ENCODE peak calls at places on chromosomes 1 and 21, in four cellular contexts. One of them, this sample, is unnamed.

GRCh38 chr1:183155939-183156338 is 30.1 kb upstream of the LAMC2 start:
- DNase-seq in K562: no peak
- DNase-seq in GM12891: no peak
- DNase-seq in GM12878: no peak
- DNase-seq in this sample: no peak

GRCh38 chr1:235502601-235503332 is 1.5 kb downstream of the B3GALNT2 start:
- DNase-seq in GM12878: no peak
- DNase-seq in K562: no peak
- DNase-seq in GM12891: no peak
- DNase-seq in this sample: no peak

GRCh38 chr1:155379180-155379876 is 58.6 kb downstream of the RUSC1 start:
- DNase-seq in GM12891: no peak
- DNase-seq in K562: peak
- DNase-seq in GM12878: no peak
- DNase-seq in this sample: no peak

GRCh38 chr1:1779691-1780597 is 1.7 kb upstream of the NADK start:
- DNase-seq in GM12878: peak
- DNase-seq in GM12891: no peak
- DNase-seq in K562: peak
- DNase-seq in this sample: peak

GRCh38 chr21:34583926-34584563 is 30.9 kb downstream of the RCAN1 start:
- DNase-seq in GM12878: no peak
- DNase-seq in GM12891: no peak
- DNase-seq in K562: no peak
- DNase-seq in this sample: no peak

GRCh38 chr1:6960291-6960758 is 175.1 kb downstream of the CAMTA1 start:
- DNase-seq in GM12878: no peak
- DNase-seq in K562: no peak
- DNase-seq in GM12891: no peak
- DNase-seq in this sample: no peak

GRCh38 chr1:173430707-173431662 is 46.1 kb upstream of the PRDX6 start:
- DNase-seq in GM12891: no peak
- DNase-seq in K562: peak
- DNase-seq in GM12878: no peak
- DNase-seq in this sample: peak

GRCh38 chr1:74771913-74772515 is 39.1 kb downstream of the TYW3 start:
- DNase-seq in GM12891: no peak
- DNase-seq in K562: peak
- DNase-seq in GM12878: peak
- DNase-seq in this sample: peak

GRCh38 chr1:35448344-35448801 is 108.8 kb downstream of the KIAA0319L start:
- DNase-seq in GM12891: no peak
- DNase-seq in K562: no peak
- DNase-seq in GM12878: no peak
- DNase-seq in this sample: peak

GRCh38 chr1:20255666-20256065 is 35.0 kb upstream of the VWA5B1 start:
- DNase-seq in K562: peak
- DNase-seq in GM12878: no peak
- DNase-seq in GM12891: no peak
- DNase-seq in this sample: peak

GRCh38 chr1:43936470-43937151 is 3.0 kb downstream of the ARTN start:
- DNase-seq in K562: no peak
- DNase-seq in GM12878: no peak
- DNase-seq in GM12891: no peak
- DNase-seq in this sample: peak

GRCh38 chr21:25501448-25501847 is 105.8 kb downstream of the MRPL39 start:
- DNase-seq in K562: no peak
- DNase-seq in GM12891: no peak
- DNase-seq in GM12878: no peak
- DNase-seq in this sample: no peak

GRCh38 chr1:30310966-30311742 is 412.2 kb downstream of the MATN1 start:
- DNase-seq in GM12878: no peak
- DNase-seq in K562: no peak
- DNase-seq in GM12891: no peak
- DNase-seq in this sample: no peak

GRCh38 chr1:229237320-229237719 is 33.6 kb upstream of the RAB4A start:
- DNase-seq in GM12891: no peak
- DNase-seq in K562: no peak
- DNase-seq in GM12878: no peak
- DNase-seq in this sample: no peak

GRCh38 chr1:71881611-71882010 is 400.7 kb downstream of the NEGR1 start:
- DNase-seq in GM12878: no peak
- DNase-seq in K562: no peak
- DNase-seq in GM12891: no peak
- DNase-seq in this sample: peak

GRCh38 chr1:114956570-114956969 is 73.1 kb upstream of the TSHB start:
- DNase-seq in GM12891: no peak
- DNase-seq in GM12878: no peak
- DNase-seq in K562: no peak
- DNase-seq in this sample: no peak

GRCh38 chr1:243974451-243975292 is 76.4 kb upstream of the ZBTB18 start:
- DNase-seq in GM12891: no peak
- DNase-seq in GM12878: no peak
- DNase-seq in K562: no peak
- DNase-seq in this sample: no peak

GRCh38 chr1:41882068-41882477 is 36.6 kb downstream of the HIVEP3 start:
- DNase-seq in GM12891: no peak
- DNase-seq in K562: peak
- DNase-seq in GM12878: no peak
- DNase-seq in this sample: no peak

GRCh38 chr1:58818075-58818474 is 34.2 kb upstream of the JUN start:
- DNase-seq in GM12891: no peak
- DNase-seq in K562: no peak
- DNase-seq in GM12878: no peak
- DNase-seq in this sample: no peak

GRCh38 chr1:182742780-182743179 is 46.8 kb upstream of the NPL start:
- DNase-seq in K562: no peak
- DNase-seq in GM12891: no peak
- DNase-seq in GM12878: no peak
- DNase-seq in this sample: no peak

GRCh38 chr1:205430631-205431305 is 8.9 kb upstream of the LEMD1 start:
- DNase-seq in GM12878: peak
- DNase-seq in K562: peak
- DNase-seq in GM12891: no peak
- DNase-seq in this sample: no peak

GRCh38 chr1:41349361-41350054 is 11.7 kb upstream of the FOXO6 start:
- DNase-seq in K562: no peak
- DNase-seq in GM12878: no peak
- DNase-seq in GM12891: no peak
- DNase-seq in this sample: no peak

GRCh38 chr1:27555700-27556424 is 48.1 kb downstream of the AHDC1 start:
- DNase-seq in K562: peak
- DNase-seq in GM12891: peak
- DNase-seq in GM12878: no peak
- DNase-seq in this sample: peak

GRCh38 chr1:74467786-74468377 is 44.5 kb downstream of the LRRC53 start:
- DNase-seq in GM12878: no peak
- DNase-seq in K562: no peak
- DNase-seq in GM12891: no peak
- DNase-seq in this sample: no peak

GRCh38 chr1:240618946-240619345 is 7.0 kb upstream of the GREM2 start:
- DNase-seq in GM12878: no peak
- DNase-seq in GM12891: no peak
- DNase-seq in K562: no peak
- DNase-seq in this sample: peak

GRCh38 chr1:115768549-115768948 is at the start of gene CASQ2:
- DNase-seq in K562: no peak
- DNase-seq in GM12878: no peak
- DNase-seq in GM12891: no peak
- DNase-seq in this sample: no peak

DNA sequence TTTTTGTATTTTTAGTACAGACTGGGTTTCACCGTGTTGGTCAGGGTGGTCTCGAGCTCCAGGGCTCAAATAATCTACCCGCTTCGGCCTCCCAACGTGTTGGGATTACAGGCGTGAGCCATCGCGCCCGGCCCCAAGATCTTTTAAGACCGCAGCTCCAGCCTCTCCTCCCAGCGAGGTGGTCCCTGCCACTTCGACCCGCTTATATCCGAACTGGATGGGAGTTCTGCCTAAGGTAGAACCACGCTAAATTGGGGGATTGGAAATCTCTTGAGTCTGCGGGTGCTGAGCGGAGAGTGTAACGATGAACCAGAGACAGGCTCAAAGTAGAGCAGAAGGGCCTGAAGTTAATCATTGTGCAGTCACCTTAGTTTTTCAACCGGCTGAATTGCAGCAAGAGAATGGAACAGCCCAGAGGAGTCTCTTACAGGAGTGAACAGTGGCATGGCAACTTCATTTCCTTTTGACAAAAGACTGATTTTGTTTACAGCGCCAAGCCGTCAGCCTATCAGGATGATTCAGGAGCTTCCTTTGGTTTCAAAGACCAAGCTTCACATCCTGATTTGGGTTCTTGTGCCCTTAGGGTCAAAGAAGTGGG is 726 bp upstream of the CYB5R1 start:
- DNase-seq in GM12891: peak
- DNase-seq in K562: no peak
- DNase-seq in GM12878: no peak
- DNase-seq in this sample: peak
- TF ChIP-seq SPI1 in GM12891: no peak
- TF ChIP-seq SPI1 in K562: no peak
- TF ChIP-seq SPI1 in GM12878: no peak
- TF ChIP-seq SPI1 in this sample: no peak

GRCh38 chr21:14536929-14537328 is 9.2 kb downstream of the SAMSN1 start:
- DNase-seq in GM12891: no peak
- DNase-seq in GM12878: no peak
- DNase-seq in K562: no peak
- DNase-seq in this sample: no peak
- TF ChIP-seq SPI1 in GM12891: no peak
- TF ChIP-seq SPI1 in GM12878: no peak
- TF ChIP-seq SPI1 in K562: no peak
- TF ChIP-seq SPI1 in this sample: no peak

GRCh38 chr1:214029796-214030195 is 42.0 kb downstream of the PROX1 start:
- DNase-seq in K562: no peak
- DNase-seq in GM12878: no peak
- DNase-seq in GM12891: no peak
- DNase-seq in this sample: no peak

GRCh38 chr1:214028095-214028494 is 40.3 kb downstream of the PROX1 start:
- DNase-seq in GM12891: no peak
- DNase-seq in K562: no peak
- DNase-seq in GM12878: no peak
- DNase-seq in this sample: no peak

GRCh38 chr1:214027498-214027897 is 39.7 kb downstream of the PROX1 start:
- DNase-seq in GM12891: no peak
- DNase-seq in GM12878: no peak
- DNase-seq in K562: no peak
- DNase-seq in this sample: no peak

GRCh38 chr1:214028569-214028968 is 40.8 kb downstream of the PROX1 start:
- DNase-seq in GM12878: no peak
- DNase-seq in GM12891: no peak
- DNase-seq in K562: no peak
- DNase-seq in this sample: no peak

GRCh38 chr1:214028999-214029406 is 41.2 kb downstream of the PROX1 start:
- DNase-seq in K562: no peak
- DNase-seq in GM12878: no peak
- DNase-seq in GM12891: no peak
- DNase-seq in this sample: no peak
- TF ChIP-seq SPI1 in K562: no peak
- TF ChIP-seq SPI1 in GM12878: no peak
- TF ChIP-seq SPI1 in GM12891: no peak
- TF ChIP-seq SPI1 in this sample: no peak

DNA sequence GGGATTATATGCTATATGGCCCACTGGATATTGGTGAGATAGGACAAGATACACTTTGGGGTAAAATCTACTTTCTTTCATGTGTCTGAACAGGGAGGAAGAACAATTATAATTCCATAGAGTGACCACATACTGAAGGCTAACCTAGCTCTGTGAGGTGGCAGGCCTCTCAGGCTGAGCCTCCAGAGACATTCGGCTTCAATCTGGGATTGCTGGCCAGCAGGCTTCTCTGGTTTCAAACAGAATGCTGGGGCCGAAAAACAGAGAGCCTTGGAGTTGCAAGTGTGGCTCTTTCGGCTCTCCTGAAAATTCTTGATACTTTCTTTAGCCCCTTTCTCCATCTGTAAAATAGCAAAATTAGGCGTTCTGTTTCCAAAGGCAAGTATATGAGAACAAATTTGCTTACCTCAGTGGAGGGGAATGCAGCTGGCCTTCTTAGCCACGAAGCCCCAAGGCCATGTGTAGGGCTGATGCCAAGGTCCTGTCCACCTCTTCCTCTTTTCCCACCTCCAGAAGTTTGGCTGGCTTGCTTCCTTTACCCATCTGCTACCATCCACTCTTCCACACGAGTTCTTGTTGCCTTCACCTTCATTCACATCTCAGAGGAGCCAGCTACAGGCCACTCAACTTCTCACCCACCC is 30.0 kb upstream of the UBE2U start:
- DNase-seq in GM12891: no peak
- DNase-seq in GM12878: no peak
- DNase-seq in K562: no peak
- DNase-seq in this sample: no peak
- TF ChIP-seq SPI1 in GM12891: no peak
- TF ChIP-seq SPI1 in GM12878: no peak
- TF ChIP-seq SPI1 in K562: no peak
- TF ChIP-seq SPI1 in this sample: no peak